ENCODE peak calls at places on chromosomes 3 and 15, in four cellular contexts. One of them, this sample, is unnamed. For H3K4me1, the result is how much of the 10 kb centered on the place peaks cover.

GRCh38 chr15:23372284-23372683 is 17.7 kb downstream of the GOLGA8S start:
- DNase-seq in GM23248: no peak
- DNase-seq in OCI-LY7: no peak
- DNase-seq in HCT116: no peak
- DNase-seq in this sample: no peak

GRCh38 chr3:10601131-10601856 is 95.9 kb upstream of the ATP2B2 start:
- DNase-seq in GM23248: peak
- DNase-seq in OCI-LY7: no peak
- DNase-seq in HCT116: no peak
- DNase-seq in this sample: no peak

GRCh38 chr3:23611737-23612295 is 193.9 kb upstream of the UBE2E1 start:
- DNase-seq in GM23248: peak
- DNase-seq in OCI-LY7: peak
- DNase-seq in HCT116: no peak
- DNase-seq in this sample: no peak

GRCh38 chr15:52113708-52114107 is 1.1 kb upstream of the BCL2L10 start:
- DNase-seq in GM23248: no peak
- DNase-seq in OCI-LY7: no peak
- DNase-seq in HCT116: no peak
- DNase-seq in this sample: no peak

GRCh38 chr15:66456211-66456610 is 41.4 kb downstream of the SNAPC5 start:
- DNase-seq in GM23248: no peak
- DNase-seq in OCI-LY7: no peak
- DNase-seq in HCT116: no peak
- DNase-seq in this sample: peak

GRCh38 chr3:13715961-13716360 is 163.9 kb downstream of the WNT7A start:
- DNase-seq in GM23248: no peak
- DNase-seq in OCI-LY7: no peak
- DNase-seq in HCT116: no peak
- DNase-seq in this sample: no peak

GRCh38 chr15:31799711-31800321 is 230.5 kb upstream of the CHRNA7 start:
- DNase-seq in GM23248: peak
- DNase-seq in OCI-LY7: no peak
- DNase-seq in HCT116: no peak
- DNase-seq in this sample: peak

GRCh38 chr3:9301091-9301490 is 51.6 kb upstream of the SRGAP3 start:
- DNase-seq in GM23248: peak
- DNase-seq in OCI-LY7: no peak
- DNase-seq in HCT116: no peak
- DNase-seq in this sample: no peak

GRCh38 chr15:45129651-45130129 is at the start of the genes DUOX1 and DUOXA1:
- DNase-seq in GM23248: peak
- DNase-seq in OCI-LY7: no peak
- DNase-seq in HCT116: peak
- DNase-seq in this sample: no peak

GRCh38 chr3:18422972-18423371 is 2.2 kb downstream of the SATB1 start:
- DNase-seq in GM23248: peak
- DNase-seq in OCI-LY7: no peak
- DNase-seq in HCT116: no peak
- DNase-seq in this sample: no peak

GRCh38 chr15:81146454-81146853 is 12.4 kb downstream of the CFAP161 start:
- DNase-seq in GM23248: no peak
- DNase-seq in OCI-LY7: no peak
- DNase-seq in HCT116: no peak
- DNase-seq in this sample: no peak

DNA sequence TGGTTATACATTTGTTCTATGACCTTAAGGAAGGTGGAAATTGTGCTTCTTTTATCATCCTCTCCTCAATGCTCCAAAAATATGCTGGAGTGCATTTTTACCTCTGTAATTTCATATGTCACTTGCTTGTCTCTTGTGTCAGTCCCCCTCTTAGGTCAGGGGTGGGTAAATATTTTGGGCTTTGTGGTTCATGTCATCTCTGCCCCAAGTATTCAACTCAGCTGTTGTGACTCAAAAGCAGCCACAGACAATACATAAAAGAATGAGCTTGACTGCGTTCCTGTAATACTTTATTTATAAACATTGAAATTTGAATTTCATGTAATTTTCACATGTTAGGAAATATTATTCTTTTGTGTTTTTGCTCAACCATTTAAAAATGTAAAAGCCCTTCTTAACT is 60.4 kb upstream of the SLC24A5 start:
- DNase-seq in GM23248: no peak
- DNase-seq in OCI-LY7: no peak
- DNase-seq in HCT116: no peak
- DNase-seq in this sample: no peak
- TF ChIP-seq EZH2phosphoT487 in GM23248: no peak
- TF ChIP-seq EZH2phosphoT487 in OCI-LY7: no peak
- TF ChIP-seq EZH2phosphoT487 in HCT116: no peak
- TF ChIP-seq EZH2phosphoT487 in this sample: no peak

GRCh38 chr3:108130247-108130646 is 39.4 kb upstream of the CD47 start:
- DNase-seq in GM23248: no peak
- DNase-seq in OCI-LY7: peak
- DNase-seq in HCT116: no peak
- DNase-seq in this sample: no peak

GRCh38 chr3:108130705-108131104 is 39.9 kb upstream of the CD47 start:
- DNase-seq in GM23248: peak
- DNase-seq in OCI-LY7: no peak
- DNase-seq in HCT116: no peak
- DNase-seq in this sample: no peak

GRCh38 chr3:108131105-108131794 is 40.4 kb upstream of the CD47 start:
- DNase-seq in GM23248: peak
- DNase-seq in OCI-LY7: no peak
- DNase-seq in HCT116: peak
- DNase-seq in this sample: peak

GRCh38 chr3:108132727-108133373 is 42.0 kb upstream of the CD47 start:
- DNase-seq in GM23248: peak
- DNase-seq in OCI-LY7: no peak
- DNase-seq in HCT116: peak
- DNase-seq in this sample: peak

GRCh38 chr3:108131795-108132134 is 40.9 kb upstream of the CD47 start:
- DNase-seq in GM23248: peak
- DNase-seq in OCI-LY7: no peak
- DNase-seq in HCT116: no peak
- DNase-seq in this sample: no peak
- H3K4me1 ChIP-seq in GM23248: under half
- H3K4me1 ChIP-seq in OCI-LY7: half or more
- H3K4me1 ChIP-seq in HCT116: under half
- H3K4me1 ChIP-seq in this sample: under half

DNA sequence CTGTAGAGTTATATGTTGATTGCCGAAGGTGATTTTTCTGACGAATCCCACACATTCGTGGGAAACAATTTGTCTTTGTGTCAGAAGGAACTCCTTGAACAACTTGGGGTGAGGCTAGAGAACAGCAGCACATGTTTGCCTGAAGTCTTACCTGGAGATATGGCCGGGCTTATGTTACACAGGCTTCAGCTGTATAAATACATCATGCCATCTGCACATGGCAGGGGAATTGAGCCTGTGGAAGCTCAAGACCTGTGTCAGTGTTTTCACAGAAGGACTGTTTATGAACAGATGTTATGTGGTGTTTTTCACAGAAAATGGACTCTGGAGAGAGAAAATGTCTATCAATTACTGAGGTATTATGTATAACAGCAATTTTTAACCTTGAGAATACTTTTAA is 203.6 kb upstream of the MDFIC2 start:
- DNase-seq in GM23248: no peak
- DNase-seq in OCI-LY7: no peak
- DNase-seq in HCT116: no peak
- DNase-seq in this sample: no peak
- TF ChIP-seq EZH2phosphoT487 in GM23248: no peak
- TF ChIP-seq EZH2phosphoT487 in OCI-LY7: no peak
- TF ChIP-seq EZH2phosphoT487 in HCT116: no peak
- TF ChIP-seq EZH2phosphoT487 in this sample: no peak

DNA sequence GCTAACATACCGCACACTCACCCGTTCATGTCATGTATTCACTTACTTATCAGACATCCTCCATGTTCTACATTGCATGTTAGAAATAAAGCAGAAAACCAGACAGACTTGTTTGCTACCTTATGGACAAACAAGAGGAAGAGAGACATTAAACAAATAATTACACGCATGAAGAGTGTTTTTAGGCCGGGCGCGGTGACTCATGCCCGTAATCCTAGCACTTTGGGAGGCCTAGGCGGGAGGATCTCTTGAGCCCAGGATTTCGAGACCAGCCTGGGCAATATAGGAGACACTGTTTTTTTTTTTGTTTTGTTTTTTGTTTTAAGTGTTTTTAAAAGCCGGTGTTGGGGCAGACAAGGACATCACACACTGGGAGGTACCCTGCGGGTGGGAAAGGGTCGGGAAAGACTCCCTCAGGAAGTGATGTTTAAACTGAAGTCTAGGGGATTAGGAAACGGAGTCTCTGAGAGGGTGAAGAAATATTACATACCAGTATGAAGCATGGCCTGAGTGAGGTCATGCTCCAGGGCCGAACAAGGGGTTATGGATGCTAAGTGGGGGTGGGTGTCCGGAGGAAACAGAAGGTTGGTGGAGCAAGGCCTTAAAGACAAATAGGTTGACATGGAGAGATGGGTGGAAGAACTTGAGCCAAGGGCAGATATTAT is 2.1 kb upstream of the USP3 start:
- DNase-seq in GM23248: peak
- DNase-seq in OCI-LY7: no peak
- DNase-seq in HCT116: no peak
- DNase-seq in this sample: peak
- H3K4me1 ChIP-seq in GM23248: under half
- H3K4me1 ChIP-seq in OCI-LY7: half or more
- H3K4me1 ChIP-seq in HCT116: under half
- H3K4me1 ChIP-seq in this sample: half or more

This sample was measured in PC-3.